ENCODE peak calls at places on chromosomes 13 and 19, in four cellular contexts. U is Peyer's patch, R is heart left ventricle, S is uterus. Q is an unnamed sample. For H3K36me3 and H3K4me1, the result is how much of the 10 kb centered on the place peaks cover.

GRCh38 chr19:16160943-16161560 is 12.3 kb downstream of the CIB3 start:
- DNase-seq in U (no peak), R (no peak), S (no peak), Q (no peak)

GRCh38 chr19:16834747-16835146 is 5.5 kb downstream of the SIN3B start:
- DNase-seq in U (no peak), R (no peak), S (no peak), Q (no peak)

GRCh38 chr19:19873381-19873780 is 7.7 kb downstream of the ZNF253 start:
- DNase-seq in U (no peak), R (no peak), S (no peak), Q (no peak)

GRCh38 chr13:51342706-51343105 is 3.2 kb downstream of the SERPINE3 start:
- DNase-seq in U (no peak), R (no peak), S (no peak), Q (no peak)

GRCh38 chr19:38095411-38096308 is 128.4 kb downstream of the DPF1 start:
- DNase-seq in U (peak), R (peak), S (peak), Q (peak)

GRCh38 chr13:73751290-73751689 is 382.9 kb downstream of the KLF12 start:
- DNase-seq in U (no peak), R (no peak), S (no peak), Q (no peak)

GRCh38 chr19:11481777-11482383 is 1.0 kb upstream of the ELAVL3 start:
- DNase-seq in U (peak), R (peak), S (peak), Q (peak)

GRCh38 chr19:49906879-49907564 is 10.3 kb upstream of the IL4I1 start:
- DNase-seq in U (no peak), R (no peak), S (no peak), Q (no peak)

GRCh38 chr13:45341799-45342584 is 1.0 kb upstream of the TPT1 start:
- DNase-seq in U (peak), R (peak), S (peak), Q (peak)

GRCh38 chr13:113813070-113813748 is 50.7 kb downstream of the GAS6 start:
- DNase-seq in U (no peak), R (no peak), S (no peak), Q (peak)

GRCh38 chr13:41588899-41589298 is 131.5 kb downstream of the RGCC start:
- DNase-seq in U (no peak), R (no peak), S (no peak), Q (no peak)

GRCh38 chr19:12939908-12940533 is 1.6 kb downstream of the CALR start:
- DNase-seq in U (no peak), R (no peak), S (no peak), Q (no peak)

GRCh38 chr19:12937243-12938053 is 961 bp upstream of the CALR start:
- DNase-seq in U (no peak), R (peak), S (no peak), Q (peak)

GRCh38 chr19:12938054-12938535 is 314 bp upstream of the CALR start:
- DNase-seq in U (peak), R (peak), S (peak), Q (peak)

GRCh38 chr19:12939292-12939606 is 840 bp downstream of the CALR start:
- DNase-seq in U (peak), R (no peak), S (peak), Q (peak)

DNA sequence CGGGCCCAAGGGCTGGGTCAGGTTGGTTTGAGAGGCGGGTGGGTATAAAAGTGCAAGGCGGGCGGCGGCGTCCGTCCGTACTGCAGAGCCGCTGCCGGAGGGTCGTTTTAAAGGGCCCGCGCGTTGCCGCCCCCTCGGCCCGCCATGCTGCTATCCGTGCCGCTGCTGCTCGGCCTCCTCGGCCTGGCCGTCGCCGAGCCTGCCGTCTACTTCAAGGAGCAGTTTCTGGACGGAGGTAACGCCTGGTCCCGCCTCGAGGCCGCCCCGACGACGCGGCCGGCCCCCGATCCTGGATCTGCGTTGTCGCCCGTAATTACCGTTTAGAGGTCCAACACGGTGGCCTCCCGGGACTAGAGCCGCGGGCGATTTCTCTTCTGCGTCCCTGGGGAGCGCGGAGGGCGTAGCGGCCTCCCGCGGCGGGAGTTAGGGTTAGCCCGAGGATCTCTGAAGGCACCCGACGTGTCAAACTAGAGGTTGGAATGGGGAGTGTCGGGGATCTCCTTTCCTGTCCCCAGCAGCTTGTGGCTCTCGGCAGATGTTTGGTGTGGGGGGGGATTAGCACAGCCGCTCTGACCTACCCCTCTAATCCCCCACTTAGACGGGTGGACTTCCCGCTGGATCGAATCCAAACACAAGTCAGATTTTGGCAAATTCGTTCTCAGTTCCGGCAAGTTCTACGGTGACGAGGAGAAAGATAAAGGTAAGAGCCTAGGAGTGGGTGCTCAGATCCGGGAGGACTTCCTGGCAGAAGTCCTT is at the start of gene CALR:
- DNase-seq in U (peak), R (peak), S (no peak), Q (no peak)
- TF ChIP-seq CTCF in U (peak), R (no peak), S (no peak), Q (peak)

GRCh38 chr13:97354808-97355207 is 79.2 kb upstream of the RAP2A start:
- DNase-seq in U (no peak), R (no peak), S (no peak), Q (no peak)
- H3K36me3 ChIP-seq in U (under half), R (half or more), S (under half), Q (under half)

GRCh38 chr19:13207237-13208130 is 57.3 kb downstream of the IER2 start:
- DNase-seq in U (no peak), R (peak), S (peak), Q (peak)
- H3K4me1 ChIP-seq in U (under half), R (under half), S (under half), Q (under half)

GRCh38 chr19:4319067-4319718 is 14.8 kb downstream of the FSD1 start:
- DNase-seq in U (no peak), R (no peak), S (no peak), Q (no peak)

GRCh38 chr19:4320419-4320818 is 16.0 kb downstream of the FSD1 start:
- DNase-seq in U (no peak), R (no peak), S (no peak), Q (no peak)

GRCh38 chr19:4322942-4323665 is 15.5 kb downstream of the STAP2 start:
- DNase-seq in U (no peak), R (no peak), S (no peak), Q (peak)

GRCh38 chr19:4316940-4317339 is 12.5 kb downstream of the FSD1 start:
- DNase-seq in U (no peak), R (no peak), S (no peak), Q (no peak)

DNA sequence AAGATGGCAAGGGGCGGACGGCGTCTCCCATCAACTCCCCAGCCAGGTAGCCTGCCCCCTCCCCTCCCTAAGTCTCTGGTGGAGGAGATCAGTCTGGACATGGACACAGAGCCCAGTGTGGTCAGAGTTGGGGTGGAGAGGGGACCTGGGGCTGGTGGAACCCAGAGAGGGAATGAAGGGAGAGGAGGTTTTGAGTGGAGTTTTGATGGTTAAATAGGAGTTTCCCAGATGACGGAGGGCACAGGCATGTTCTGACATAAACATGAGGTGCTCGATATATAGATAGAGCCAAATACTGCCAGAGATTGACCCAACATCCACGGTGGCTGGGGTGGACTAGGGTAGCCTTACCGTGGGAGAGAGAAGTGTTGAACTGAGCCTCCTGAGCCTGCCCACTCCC is 14.1 kb downstream of the FSD1 start:
- DNase-seq in U (no peak), R (no peak), S (no peak), Q (no peak)
- TF ChIP-seq CTCF in U (no peak), R (no peak), S (no peak), Q (no peak)

DNA sequence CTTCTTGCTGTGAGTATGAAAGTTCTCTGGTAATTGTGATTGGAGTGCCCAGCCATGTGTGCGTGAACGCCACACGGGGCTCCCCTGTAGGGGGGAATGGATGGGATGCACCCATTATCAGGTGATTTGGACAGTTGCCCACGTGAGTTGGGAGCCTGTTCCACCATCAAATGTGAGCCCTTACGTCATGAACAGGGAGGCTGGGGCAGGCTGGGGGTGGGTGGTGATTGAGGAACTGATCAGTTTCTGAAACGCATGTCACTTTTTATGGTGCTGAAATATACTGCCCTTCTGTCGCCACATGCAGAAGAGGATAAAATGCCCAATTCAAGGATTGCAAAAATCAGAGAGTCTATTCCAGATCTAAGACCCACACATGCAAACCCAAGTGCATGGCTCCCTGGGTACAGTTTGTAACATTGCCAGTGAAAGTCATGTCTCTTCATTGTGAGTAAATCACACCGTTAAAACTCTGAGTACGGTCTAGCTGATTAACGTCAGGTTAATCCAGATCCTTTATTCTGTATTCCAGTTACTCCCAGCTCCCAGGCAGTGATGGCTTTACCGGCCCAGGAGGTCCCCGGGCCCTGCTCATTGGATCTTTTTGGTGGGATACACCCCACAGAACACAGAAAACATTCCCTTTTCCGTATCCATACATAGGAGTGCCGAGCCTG is 90.2 kb downstream of the RAB20 start:
- DNase-seq in U (peak), R (no peak), S (no peak), Q (peak)
- H3K36me3 ChIP-seq in U (under half), R (half or more), S (under half), Q (under half)

GRCh38 chr13:23750383-23751121 is 138.6 kb downstream of the MIPEP start:
- DNase-seq in U (no peak), R (no peak), S (no peak), Q (no peak)
- H3K4me1 ChIP-seq in U (under half), R (under half), S (under half), Q (under half)

GRCh38 chr13:32537580-32538233 is 888 bp downstream of the N4BP2L2 start:
- DNase-seq in U (peak), R (peak), S (peak), Q (peak)

GRCh38 chr13:32535748-32536147 is 2.8 kb downstream of the N4BP2L2 start:
- DNase-seq in U (no peak), R (no peak), S (no peak), Q (no peak)

GRCh38 chr13:32538234-32538620 is 368 bp downstream of the N4BP2L2 start:
- DNase-seq in U (no peak), R (peak), S (no peak), Q (peak)

GRCh38 chr13:32535140-32535539 is 3.5 kb downstream of the N4BP2L2 start:
- DNase-seq in U (no peak), R (no peak), S (no peak), Q (no peak)

GRCh38 chr13:32538621-32539246 is at the start of gene N4BP2L2:
- DNase-seq in U (peak), R (peak), S (peak), Q (peak)
- TF ChIP-seq CTCF in U (no peak), R (no peak), S (peak), Q (no peak)